ENCODE peak calls at places on chromosomes 6 and 20, in nine cellular contexts. T is colonic mucosa, R is HCT116, F is Right ventricle myocardium inferior, M is sigmoid colon, G is fibroblast of villous mesenchyme, B is ureter, Y is ELF-1, S is COR-L47. X is an unnamed sample.

GRCh38 chr6:11810854-11811643 is 32.4 kb upstream of the ADTRP start:
- DNase-seq in B (no peak), F (no peak), T (no peak), S (no peak), M (no peak), G (peak; percentile 15), R (no peak), Y (no peak), X (no peak)

GRCh38 chr6:169832247-169832948 is 81.0 kb downstream of the ERMARD start:
- DNase-seq in F (no peak), Y (no peak), G (no peak), S (no peak), T (peak; percentile 4), B (no peak), M (no peak), R (no peak), X (peak; percentile 62)

GRCh38 chr6:37696220-37696840 is 1.4 kb downstream of the MDGA1 start:
- DNase-seq in G (peak; percentile 44), M (no peak), T (peak; percentile 28), S (no peak), F (peak; percentile 69), Y (peak; percentile 49), B (no peak), R (no peak), X (peak; percentile 36)

GRCh38 chr6:24743265-24743943 is 24.4 kb upstream of the C6orf62 start:
- DNase-seq in F (no peak), Y (no peak), S (no peak), M (no peak), R (peak; percentile 76), G (peak; percentile 90), B (no peak), T (no peak), X (peak; percentile 96)

GRCh38 chr20:19254086-19254821 is 41.8 kb downstream of the SLC24A3 start:
- DNase-seq in F (no peak), R (no peak), M (no peak), B (peak; percentile 34), G (peak; percentile 70), Y (no peak), S (no peak), T (no peak), X (no peak)

GRCh38 chr20:4714818-4715217 is 6.9 kb upstream of the PRND start:
- DNase-seq in R (no peak), T (no peak), Y (no peak), B (no peak), M (no peak), G (no peak), S (no peak), F (no peak), X (no peak)

GRCh38 chr20:39291301-39291700 is 329.2 kb downstream of the DHX35 start:
- DNase-seq in B (no peak), F (no peak), T (no peak), R (no peak), G (peak; percentile 7), M (no peak), Y (no peak), S (no peak), X (peak; percentile 73)

GRCh38 chr20:44279228-44279627 is 31.8 kb downstream of the FITM2 start:
- DNase-seq in T (no peak), F (no peak), G (peak; percentile 14), Y (no peak), R (no peak), M (no peak), B (no peak), S (no peak), X (no peak)

X was measured in kidney tubule cell.